ENCODE peak calls at places on chromosomes 2 and 18, in five cellular contexts. C is GM13976; I is stimulated activated CD4-positive, alpha-beta T cell treated with anti-CD3 and anti-CD28 coated beads, TNF-alpha, amount 100 ng/mL, for 24 hours; S is pancreas; K is T follicular helper cell. D is an unnamed sample.

GRCh38 chr2:173059941-173060575 is 15.6 kb upstream of the MAP3K20 start:
- DNase-seq in I (no peak), K (no peak), S (no peak), C (no peak), D (no peak)

GRCh38 chr2:69601179-69601612 is 42.3 kb downstream of the AAK1 start:
- DNase-seq in C (no peak), K (no peak), S (no peak), I (no peak), D (no peak)

GRCh38 chr2:120819720-120820210 is 84.1 kb downstream of the GLI2 start:
- DNase-seq in S (no peak), I (no peak), C (no peak), K (no peak), D (no peak)

GRCh38 chr2:240947176-240947575 is 41.0 kb downstream of the CROCC2 start:
- DNase-seq in I (no peak), C (no peak), K (no peak), S (peak; percentile 2), D (no peak)

GRCh38 chr2:126399001-126399400 is 257.0 kb upstream of the GYPC start:
- DNase-seq in C (no peak), S (no peak), K (no peak), I (peak; percentile 13), D (no peak)

GRCh38 chr2:11553661-11554429 is 20.0 kb downstream of the GREB1 start:
- DNase-seq in I (no peak), K (no peak), C (no peak), S (no peak), D (no peak)

GRCh38 chr18:6113650-6114049 is 218.3 kb upstream of the TMEM200C start:
- DNase-seq in K (no peak), I (no peak), S (no peak), C (no peak), D (no peak)

GRCh38 chr2:54438271-54438670 is 17.9 kb upstream of the SPTBN1 start:
- DNase-seq in S (no peak), I (no peak), K (no peak), C (no peak), D (no peak)

GRCh38 chr2:146978891-146979555 is 865.8 kb upstream of the ACVR2A start:
- DNase-seq in I (no peak), C (no peak), S (no peak), K (no peak), D (no peak)

GRCh38 chr2:173130521-173131467 is 55.1 kb downstream of the MAP3K20 start:
- DNase-seq in K (no peak), I (no peak), C (no peak), S (no peak), D (no peak)

GRCh38 chr18:52408800-52409302 is 68.9 kb downstream of the DCC start:
- DNase-seq in C (no peak), K (no peak), S (no peak), I (no peak), D (no peak)

GRCh38 chr2:58042486-58042970 is 4.1 kb upstream of the VRK2 start:
- DNase-seq in S (peak; percentile 13), K (no peak), C (no peak), I (no peak), D (no peak)

GRCh38 chr2:69288429-69288828 is 98.6 kb downstream of the GFPT1 start:
- DNase-seq in I (no peak), K (no peak), S (no peak), C (no peak), D (no peak)

GRCh38 chr2:147135401-147135800 is 709.4 kb upstream of the ACVR2A start:
- DNase-seq in C (no peak), S (no peak), I (no peak), K (no peak), D (no peak)

GRCh38 chr2:100887713-100888112 is 67.8 kb downstream of the NPAS2 start:
- DNase-seq in I (no peak), C (no peak), K (no peak), S (peak; percentile 29), D (no peak)

D was measured in CD4-positive, CD25-positive, alpha-beta regulatory T cell.